ENCODE peak calls at places on chromosomes 3 and 15, in seven cellular contexts. B is mesothelial cell of epicardium, Z is Calu3, L is WTC11, K is tibial artery, Y is BJ, E is GM13976. O is an unnamed sample.

GRCh38 chr3:52428151-52429005 is 16.5 kb downstream of the SEMA3G start:
- DNase-seq in E (no peak), Y (peak; percentile 43), Z (peak; percentile 63), B (no peak), L (peak; percentile 38), K (peak; percentile 74), O (no peak)

GRCh38 chr3:42668793-42669217 is 15.3 kb downstream of the ZBTB47 start:
- DNase-seq in L (no peak), K (no peak), Z (no peak), E (no peak), Y (no peak), B (no peak), O (no peak)

GRCh38 chr15:57031605-57032004 is 113.2 kb downstream of the TCF12 start:
- DNase-seq in Z (no peak), E (no peak), Y (no peak), B (no peak), L (no peak), K (peak; percentile 74), O (no peak)

GRCh38 chr15:84911879-84912660 is 27.6 kb downstream of the SLC28A1 start:
- DNase-seq in K (peak; percentile 96), E (no peak), L (no peak), B (no peak), Z (peak; percentile 85), Y (peak; percentile 96), O (no peak)

GRCh38 chr3:116067275-116067674 is 378.0 kb downstream of the LSAMP start:
- DNase-seq in Y (no peak), E (no peak), K (no peak), Z (no peak), L (no peak), B (no peak), O (no peak)

GRCh38 chr3:184456476-184456875 is 76.6 kb downstream of the CHRD start:
- DNase-seq in Z (no peak), B (no peak), Y (no peak), K (no peak), E (no peak), L (no peak), O (no peak)

GRCh38 chr3:37693791-37694194 is 167.9 kb upstream of the CTDSPL start:
- DNase-seq in K (no peak), L (peak; percentile 34), E (no peak), B (peak; percentile 49), Z (no peak), Y (no peak), O (no peak)

GRCh38 chr15:100129677-100130076 is 212.1 kb downstream of the ADAMTS17 start:
- DNase-seq in K (no peak), L (no peak), Z (no peak), Y (no peak), E (no peak), B (no peak), O (no peak)

GRCh38 chr3:6168242-6168641 is 692.7 kb upstream of the GRM7 start:
- DNase-seq in Z (no peak), E (no peak), L (no peak), Y (no peak), B (no peak), K (no peak), O (no peak)

GRCh38 chr3:36496734-36497133 is 116.4 kb downstream of the STAC start:
- DNase-seq in L (no peak), Z (no peak), K (no peak), E (no peak), Y (peak; percentile 88), B (no peak), O (no peak)

GRCh38 chr3:116059421-116060096 is 385.7 kb downstream of the LSAMP start:
- DNase-seq in E (no peak), L (peak; percentile 34), K (no peak), B (no peak), Y (peak; percentile 53), Z (peak; percentile 72), O (no peak)

GRCh38 chr3:5194801-5195509 is 7.4 kb downstream of the EDEM1 start:
- DNase-seq in B (no peak), L (no peak), K (peak; percentile 61), Z (peak; percentile 43), E (peak; percentile 40), Y (peak; percentile 68), O (no peak)

GRCh38 chr3:45939341-45939771 is 3.9 kb upstream of the CXCR6 start:
- DNase-seq in B (no peak), E (no peak), L (no peak), Z (no peak), Y (no peak), K (no peak), O (no peak)

GRCh38 chr3:190260301-190260700 is 61.9 kb downstream of the CLDN1 start:
- DNase-seq in L (no peak), Z (no peak), B (no peak), E (no peak), K (no peak), Y (no peak), O (no peak)

GRCh38 chr3:143483214-143483613 is 363.6 kb downstream of the CHST2 start:
- DNase-seq in Z (no peak), Y (no peak), K (no peak), L (no peak), B (no peak), E (no peak), O (no peak)

GRCh38 chr3:53754325-53754724 is 91.9 kb downstream of the CHDH start:
- DNase-seq in Z (no peak), Y (no peak), B (no peak), K (peak; percentile 32), L (no peak), E (no peak), O (no peak)
- TF ChIP-seq CTCF in Z (no peak), Y (no peak), B (no peak), K (no peak), L (no peak), E (no peak), O (no peak)

GRCh38 chr3:14452676-14453367 is 50.4 kb downstream of the SLC6A6 start:
- DNase-seq in Y (peak; percentile 98), E (no peak), L (no peak), Z (peak; percentile 81), B (no peak), K (peak; percentile 95), O (peak; percentile 93)
- TF ChIP-seq CTCF in Y (peak; percentile 36), E (no peak), L (no peak), Z (no peak), B (no peak), K (peak; percentile 31), O (peak; percentile 35)

DNA sequence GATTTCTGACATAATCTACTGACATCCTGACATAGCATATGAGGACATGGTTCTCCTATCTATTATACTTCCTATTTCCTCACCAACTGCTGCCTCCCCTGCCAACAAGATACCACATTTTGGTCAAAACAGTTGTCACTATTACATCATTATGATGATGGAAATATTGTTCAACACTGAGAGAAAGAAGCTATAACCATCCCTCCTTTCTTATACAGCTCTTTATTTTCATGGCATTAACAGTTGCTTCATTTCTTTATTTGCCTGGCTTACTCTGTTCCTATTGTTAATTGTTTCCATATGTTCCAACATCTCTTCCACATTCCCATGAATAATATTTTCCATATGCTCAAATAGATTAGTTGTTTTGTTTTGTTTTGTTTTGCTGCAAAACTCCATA is 40.8 kb upstream of the FILIP1L start:
- DNase-seq in Z (no peak), K (no peak), B (no peak), Y (peak; percentile 22), E (no peak), L (no peak), O (no peak)
- TF ChIP-seq CTCF in Z (no peak), K (no peak), B (no peak), Y (no peak), E (no peak), L (no peak), O (no peak)

GRCh38 chr15:78317145-78317836 is 17.9 kb upstream of the SKIC8 start:
- DNase-seq in Y (no peak), B (no peak), L (no peak), Z (peak; percentile 59), K (no peak), E (no peak), O (no peak)
- TF ChIP-seq CTCF in Y (peak; percentile 27), B (no peak), L (no peak), Z (peak; percentile 26), K (no peak), E (no peak), O (no peak)

O was measured in osteocyte.